ENCODE peak calls at places on chromosomes 3 and 15, in ten cellular contexts. V is lower leg skin; A is fibroblast of pulmonary artery; T is stimulated activated CD4-positive, alpha-beta T cell treated with anti-CD3 and anti-CD28 coated beads, Interleukin-12 subunit alpha, Interleukin-12 subunit beta, amount 100 ng/mL, for 48 hours; S is activated CD4-positive, alpha-beta T cell treated with anti-CD3 and anti-CD28 coated beads, Interleukin-2, amount 50 U/mL, for 48 hours; F is iris pigment epithelial cell; L is small intestine; E is cardiac septum; M is kidney epithelial cell; Q is GM13976. N is an unnamed sample.

GRCh38 chr3:45135959-45136358 is 10.2 kb downstream of the CDCP1 start:
- DNase-seq in V (no peak), A (no peak), T (no peak), S (no peak), F (no peak), L (no peak), E (no peak), M (no peak), Q (no peak), N (no peak)

GRCh38 chr3:94360982-94361381 is 298.1 kb downstream of the NSUN3 start:
- DNase-seq in V (peak; percentile 48), A (peak; percentile 7), T (no peak), S (no peak), F (peak; percentile 2), L (no peak), E (no peak), M (no peak), Q (no peak), N (no peak)

GRCh38 chr15:26879770-26880169 is 12.9 kb downstream of the GABRA5 start:
- DNase-seq in V (no peak), A (no peak), T (no peak), S (no peak), F (no peak), L (no peak), E (no peak), M (no peak), Q (no peak), N (no peak)

GRCh38 chr3:182959474-182960350 is 20.6 kb downstream of the DCUN1D1 start:
- DNase-seq in V (no peak), A (no peak), T (no peak), S (no peak), F (no peak), L (no peak), E (no peak), M (no peak), Q (no peak), N (no peak)

GRCh38 chr3:29091599-29092189 is 189.2 kb upstream of the RBMS3 start:
- DNase-seq in V (no peak), A (no peak), T (no peak), S (no peak), F (no peak), L (no peak), E (no peak), M (no peak), Q (no peak), N (no peak)

GRCh38 chr3:188788621-188789081 is 383.1 kb upstream of the TPRG1 start:
- DNase-seq in V (no peak), A (peak; percentile 96), T (peak; percentile 61), S (peak; percentile 81), F (peak; percentile 100), L (no peak), E (no peak), M (peak; percentile 56), Q (no peak), N (peak; percentile 81)

GRCh38 chr3:105965384-105965783 is 96.6 kb upstream of the CBLB start:
- DNase-seq in V (no peak), A (peak; percentile 70), T (no peak), S (no peak), F (no peak), L (no peak), E (no peak), M (no peak), Q (no peak), N (no peak)

GRCh38 chr15:80875568-80875967 is 96.4 kb downstream of the CEMIP start:
- DNase-seq in V (no peak), A (peak; percentile 11), T (no peak), S (no peak), F (peak; percentile 11), L (no peak), E (no peak), M (no peak), Q (no peak), N (no peak)

GRCh38 chr3:48125026-48125704 is 63.1 kb downstream of the CDC25A start:
- DNase-seq in V (no peak), A (peak; percentile 41), T (no peak), S (no peak), F (peak; percentile 91), L (no peak), E (no peak), M (no peak), Q (no peak), N (no peak)

GRCh38 chr3:62057339-62058047 is 315.9 kb downstream of the FEZF2 start:
- DNase-seq in V (no peak), A (no peak), T (no peak), S (no peak), F (no peak), L (no peak), E (no peak), M (peak; percentile 7), Q (no peak), N (no peak)

GRCh38 chr15:68537097-68537496 is 41.7 kb upstream of the CORO2B start:
- DNase-seq in V (no peak), A (no peak), T (no peak), S (no peak), F (no peak), L (no peak), E (no peak), M (no peak), Q (no peak), N (no peak)

GRCh38 chr15:78811124-78811824 is at the start of gene ADAMTS7:
- DNase-seq in V (peak; percentile 33), A (peak; percentile 75), T (peak; percentile 20), S (peak; percentile 57), F (peak; percentile 76), L (peak; percentile 30), E (peak; percentile 86), M (peak; percentile 21), Q (peak; percentile 95), N (peak; percentile 63)

GRCh38 chr3:119580148-119580760 is 962 bp downstream of the ADPRH start:
- DNase-seq in V (peak; percentile 21), A (peak; percentile 25), T (no peak), S (no peak), F (peak; percentile 13), L (no peak), E (peak; percentile 80), M (no peak), Q (peak; percentile 68), N (no peak)

GRCh38 chr3:115533218-115533617 is 90.1 kb upstream of the GAP43 start:
- DNase-seq in V (no peak), A (no peak), T (no peak), S (no peak), F (no peak), L (no peak), E (no peak), M (no peak), Q (no peak), N (no peak)

GRCh38 chr3:120795017-120795648 is 52.6 kb downstream of the GTF2E1 start:
- DNase-seq in V (peak; percentile 65), A (peak; percentile 86), T (peak; percentile 82), S (peak; percentile 91), F (peak; percentile 82), L (peak; percentile 37), E (peak; percentile 84), M (peak; percentile 16), Q (peak; percentile 16), N (peak; percentile 72)

GRCh38 chr15:71885390-71885789 is 75.0 kb downstream of the NR2E3 start:
- DNase-seq in V (no peak), A (no peak), T (no peak), S (no peak), F (no peak), L (no peak), E (no peak), M (no peak), Q (no peak), N (no peak)